ENCODE peak calls at places on chromosomes 5 and 9, in nine cellular contexts. O is right lobe of liver, D is H9, T is GM23248, I is psoas muscle, J is GM23338, X is cardiac muscle cell, P is heart right ventricle, H is IMR-90. B is an unnamed sample.

GRCh38 chr5:153960269-153961215 is 78.2 kb downstream of the FAM114A2 start:
- DNase-seq in O (no peak), D (peak; percentile 38), T (peak; percentile 24), I (no peak), J (peak; percentile 22), X (peak; percentile 14), P (no peak), H (no peak), B (no peak)

GRCh38 chr9:84804948-84805694 is 135.6 kb downstream of the NTRK2 start:
- DNase-seq in O (no peak), D (no peak), T (no peak), I (no peak), J (no peak), X (no peak), P (no peak), H (no peak), B (no peak)

GRCh38 chr5:138850854-138851253 is 24.3 kb downstream of the LRRTM2 start:
- DNase-seq in O (no peak), D (no peak), T (peak; percentile 72), I (no peak), J (no peak), X (no peak), P (no peak), H (no peak), B (no peak)

GRCh38 chr5:36403601-36404311 is 102.1 kb upstream of the RANBP3L start:
- DNase-seq in O (no peak), D (no peak), T (peak; percentile 97), I (peak; percentile 76), J (no peak), X (peak; percentile 79), P (peak; percentile 15), H (peak; percentile 32), B (no peak)

GRCh38 chr9:4837126-4837767 is 44.5 kb downstream of the RCL1 start:
- DNase-seq in O (no peak), D (no peak), T (peak; percentile 38), I (no peak), J (no peak), X (peak; percentile 73), P (no peak), H (peak; percentile 42), B (no peak)

GRCh38 chr9:107639426-107639825 is 149.9 kb upstream of the KLF4 start:
- DNase-seq in O (no peak), D (no peak), T (no peak), I (no peak), J (no peak), X (no peak), P (no peak), H (no peak), B (no peak)

GRCh38 chr9:125521462-125522327 is 185.3 kb downstream of the MAPKAP1 start:
- DNase-seq in O (no peak), D (no peak), T (peak; percentile 95), I (no peak), J (no peak), X (peak; percentile 88), P (no peak), H (peak; percentile 97), B (no peak)

GRCh38 chr5:83145882-83146331 is 68.6 kb downstream of the XRCC4 start:
- DNase-seq in O (no peak), D (no peak), T (peak; percentile 4), I (no peak), J (no peak), X (peak; percentile 10), P (no peak), H (peak; percentile 48), B (no peak)

GRCh38 chr9:2227468-2227867 is 212.3 kb downstream of the SMARCA2 start:
- DNase-seq in O (no peak), D (no peak), T (peak; percentile 69), I (no peak), J (peak; percentile 10), X (peak; percentile 86), P (no peak), H (peak; percentile 67), B (no peak)

GRCh38 chr9:14358523-14358922 is 44.6 kb upstream of the NFIB start:
- DNase-seq in O (no peak), D (no peak), T (peak; percentile 44), I (no peak), J (no peak), X (no peak), P (no peak), H (peak; percentile 21), B (no peak)

GRCh38 chr9:109766351-109766750 is 13.6 kb upstream of the PALM2AKAP2 start:
- DNase-seq in O (no peak), D (no peak), T (peak; percentile 93), I (no peak), J (no peak), X (peak; percentile 82), P (no peak), H (peak; percentile 98), B (no peak)

GRCh38 chr9:70402213-70402612 is 12.2 kb downstream of the KLF9 start:
- DNase-seq in O (no peak), D (no peak), T (no peak), I (no peak), J (no peak), X (no peak), P (no peak), H (no peak), B (no peak)

GRCh38 chr9:70403618-70404025 is 10.8 kb downstream of the KLF9 start:
- DNase-seq in O (no peak), D (no peak), T (peak; percentile 57), I (no peak), J (no peak), X (peak; percentile 36), P (no peak), H (peak; percentile 47), B (no peak)

GRCh38 chr9:70403166-70403565 is 11.3 kb downstream of the KLF9 start:
- DNase-seq in O (no peak), D (no peak), T (peak; percentile 53), I (no peak), J (no peak), X (no peak), P (no peak), H (no peak), B (no peak)

GRCh38 chr9:70405808-70406445 is 8.5 kb downstream of the KLF9 start:
- DNase-seq in O (no peak), D (no peak), T (no peak), I (no peak), J (peak; percentile 38), X (peak; percentile 40), P (no peak), H (no peak), B (no peak)

DNA sequence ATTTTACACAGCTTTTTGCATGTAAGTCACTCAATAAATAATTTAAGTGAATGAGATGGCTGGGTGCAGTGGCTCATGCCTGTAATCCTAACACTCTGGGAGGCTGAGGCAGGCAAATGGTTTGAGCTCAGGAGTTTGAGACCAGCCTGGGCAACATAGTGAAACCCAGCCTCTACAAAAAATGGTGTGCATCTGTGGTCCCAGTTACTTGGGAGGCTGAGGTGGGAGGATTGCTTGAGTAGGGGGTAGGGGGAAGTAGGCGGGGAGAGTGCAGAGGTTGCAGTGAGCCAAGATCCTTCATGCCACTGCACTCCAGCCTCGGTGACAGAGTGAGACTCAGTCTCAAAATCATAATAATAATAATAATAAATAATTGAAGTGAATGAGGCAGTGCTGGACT is 10.2 kb downstream of the KLF9 start:
- DNase-seq in O (no peak), D (no peak), T (no peak), I (no peak), J (no peak), X (no peak), P (no peak), H (no peak), B (no peak)
- H3K4me1 ChIP-seq in O (peaks cover 70% of the 10 kb centered on the region), D (peaks cover 7% of the 10 kb centered on the region), T (peaks cover 47% of the 10 kb centered on the region), I (peaks cover 96% of the 10 kb centered on the region), J (peaks cover 13% of the 10 kb centered on the region), X (no peaks in the 10 kb centered on the region), P (peaks cover 96% of the 10 kb centered on the region), H (peaks cover 35% of the 10 kb centered on the region), B (peaks cover 83% of the 10 kb centered on the region)

GRCh38 chr5:34501840-34502239 is 154.3 kb upstream of the RAI14 start:
- DNase-seq in O (no peak), D (no peak), T (peak; percentile 33), I (no peak), J (no peak), X (no peak), P (no peak), H (no peak), B (no peak)
- H3K4me1 ChIP-seq in O (peaks cover 19% of the 10 kb centered on the region), D (no peaks in the 10 kb centered on the region), T (peaks cover 39% of the 10 kb centered on the region), I (no peaks in the 10 kb centered on the region), J (peaks cover 4% of the 10 kb centered on the region), X (peaks cover 7% of the 10 kb centered on the region), P (peaks cover 1% of the 10 kb centered on the region), H (peaks cover 23% of the 10 kb centered on the region), B (peaks cover 37% of the 10 kb centered on the region)

GRCh38 chr9:127768666-127769065 is 9.8 kb downstream of the SH2D3C start:
- DNase-seq in O (no peak), D (no peak), T (no peak), I (no peak), J (no peak), X (no peak), P (no peak), H (no peak), B (no peak)
- H3K4me1 ChIP-seq in O (peaks cover 6% of the 10 kb centered on the region), D (peaks cover 8% of the 10 kb centered on the region), T (peaks cover 4% of the 10 kb centered on the region), I (peaks cover 6% of the 10 kb centered on the region), J (peaks cover 18% of the 10 kb centered on the region), X (no peaks in the 10 kb centered on the region), P (peaks cover 36% of the 10 kb centered on the region), H (peaks cover 2% of the 10 kb centered on the region), B (peaks cover 84% of the 10 kb centered on the region)

DNA sequence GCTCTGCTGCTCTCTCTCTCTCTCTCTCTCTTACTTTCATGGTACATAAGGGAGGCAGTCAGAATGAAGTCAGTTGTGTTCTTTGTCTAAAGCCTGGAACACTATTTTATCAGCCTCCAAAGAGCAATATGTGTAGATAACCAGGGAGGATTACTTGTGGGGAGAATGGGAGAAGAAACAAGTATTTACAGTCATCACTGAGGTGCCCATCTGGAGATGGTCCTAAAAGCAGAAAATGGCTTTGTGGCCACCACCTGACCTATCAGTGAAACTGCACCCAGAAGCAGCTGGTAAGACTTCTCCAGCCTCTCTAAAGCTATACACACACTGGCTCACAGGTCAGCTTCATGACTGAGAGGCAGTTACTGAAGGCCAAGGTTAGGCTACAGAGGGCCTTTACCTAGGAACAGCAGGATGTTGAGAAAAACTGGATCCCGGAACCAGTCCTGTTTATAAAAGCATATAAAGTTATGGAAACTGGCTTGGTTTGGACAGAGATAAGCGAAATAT is 75.1 kb downstream of the MRPS27 start:
- DNase-seq in O (no peak), D (peak; percentile 57), T (peak; percentile 78), I (no peak), J (peak; percentile 67), X (peak; percentile 68), P (peak; percentile 12), H (peak; percentile 61), B (no peak)
- H3K4me1 ChIP-seq in O (no peaks in the 10 kb centered on the region), D (peaks cover 11% of the 10 kb centered on the region), T (peaks cover 57% of the 10 kb centered on the region), I (peaks cover 30% of the 10 kb centered on the region), J (peaks cover 28% of the 10 kb centered on the region), X (peaks cover 45% of the 10 kb centered on the region), P (peaks cover 43% of the 10 kb centered on the region), H (peaks cover 14% of the 10 kb centered on the region), B (peaks cover 19% of the 10 kb centered on the region)

GRCh38 chr9:89462817-89463216 is 35.1 kb downstream of the SEMA4D start:
- DNase-seq in O (no peak), D (no peak), T (no peak), I (no peak), J (peak; percentile 54), X (no peak), P (no peak), H (no peak), B (no peak)
- H3K4me1 ChIP-seq in O (no peaks in the 10 kb centered on the region), D (peaks cover 16% of the 10 kb centered on the region), T (no peaks in the 10 kb centered on the region), I (peaks cover 39% of the 10 kb centered on the region), J (peaks cover 64% of the 10 kb centered on the region), X (peaks cover 14% of the 10 kb centered on the region), P (no peaks in the 10 kb centered on the region), H (peaks cover 6% of the 10 kb centered on the region), B (peaks cover 55% of the 10 kb centered on the region)